ENCODE peak calls at places on chromosomes 5 and 9, in ten cellular contexts. I, N, O, Y, T, L, E, S, A and P are unnamed samples.

GRCh38 chr5:19987594-19988345 is at the start of gene CDH18:
- DNase-seq in S (peak; percentile 15), I (peak; percentile 13), T (no peak), Y (peak; percentile 59), O (peak; percentile 65), A (no peak), L (peak; percentile 38), N (no peak), E (no peak), P (no peak)

GRCh38 chr9:114004221-114004716 is 73.8 kb downstream of the AMBP start:
- DNase-seq in Y (peak; percentile 26), S (peak; percentile 53), T (peak; percentile 89), E (no peak), A (no peak), O (peak; percentile 77), I (peak; percentile 45), L (no peak), N (no peak), P (no peak)

GRCh38 chr9:108776920-108777650 is 78.7 kb downstream of the ACTL7B start:
- DNase-seq in T (no peak), S (no peak), E (no peak), O (no peak), A (no peak), N (no peak), Y (peak; percentile 70), L (peak; percentile 19), I (no peak), P (no peak)

GRCh38 chr9:136543830-136544548 is 1.9 kb downstream of the NOTCH1 start:
- DNase-seq in E (no peak), O (no peak), S (no peak), T (no peak), N (no peak), I (no peak), Y (no peak), A (no peak), L (no peak), P (no peak)

GRCh38 chr5:9197881-9198260 is 348.0 kb downstream of the SEMA5A start:
- DNase-seq in T (no peak), S (no peak), O (no peak), I (no peak), E (no peak), A (peak; percentile 29), Y (peak; percentile 18), L (peak; percentile 70), N (no peak), P (peak; percentile 58)

GRCh38 chr5:107930092-107930491 is 259.4 kb upstream of the EFNA5 start:
- DNase-seq in E (no peak), I (no peak), T (no peak), A (no peak), S (no peak), L (peak; percentile 28), Y (no peak), O (no peak), N (no peak), P (no peak)

GRCh38 chr9:87206064-87206661 is 258.9 kb upstream of the GAS1 start:
- DNase-seq in S (no peak), O (no peak), E (no peak), T (no peak), A (no peak), N (no peak), L (peak; percentile 85), Y (no peak), I (no peak), P (no peak)

GRCh38 chr5:134964359-134965270 is 3.1 kb upstream of the CATSPER3 start:
- DNase-seq in A (no peak), Y (no peak), E (no peak), O (no peak), I (no peak), N (no peak), T (no peak), L (no peak), S (no peak), P (no peak)

GRCh38 chr9:23081377-23081776 is 634.8 kb downstream of the DMRTA1 start:
- DNase-seq in N (no peak), Y (no peak), I (no peak), S (no peak), T (no peak), O (no peak), A (no peak), E (no peak), L (no peak), P (no peak)

GRCh38 chr5:1299961-1300360 is 5.1 kb upstream of the TERT start:
- DNase-seq in S (no peak), Y (no peak), A (no peak), O (peak; percentile 38), L (no peak), N (peak; percentile 18), I (no peak), T (no peak), E (no peak), P (no peak)

GRCh38 chr5:179023528-179024189 is at the start of gene ZNF879:
- DNase-seq in N (peak; percentile 97), I (peak; percentile 92), Y (peak; percentile 98), A (peak; percentile 87), L (peak; percentile 94), S (peak; percentile 93), E (peak; percentile 57), T (peak; percentile 95), O (peak; percentile 97), P (peak; percentile 62)

GRCh38 chr5:151023651-151024050 is 3.3 kb downstream of the GPX3 start:
- DNase-seq in S (peak; percentile 78), A (no peak), E (peak; percentile 62), Y (peak; percentile 76), T (peak; percentile 77), I (peak; percentile 91), N (no peak), O (peak; percentile 80), L (no peak), P (no peak)

GRCh38 chr5:36090033-36090432 is 23.4 kb upstream of the UGT3A2 start:
- DNase-seq in O (no peak), N (no peak), T (no peak), E (no peak), L (peak; percentile 17), I (no peak), Y (peak; percentile 32), A (peak; percentile 53), S (no peak), P (no peak)

GRCh38 chr9:129840024-129840423 is 4.8 kb downstream of the USP20 start:
- DNase-seq in N (no peak), S (no peak), L (no peak), A (no peak), O (no peak), I (no peak), T (no peak), E (no peak), Y (no peak), P (no peak)

GRCh38 chr5:161009194-161009593 is 157.2 kb upstream of the ATP10B start:
- DNase-seq in T (no peak), E (no peak), L (no peak), I (no peak), N (no peak), Y (no peak), S (no peak), O (no peak), A (no peak), P (no peak)
- TF ChIP-seq CTCF in T (no peak), E (no peak), L (no peak), I (no peak), N (no peak), Y (no peak), S (no peak), O (no peak), A (no peak), P (no peak)

DNA sequence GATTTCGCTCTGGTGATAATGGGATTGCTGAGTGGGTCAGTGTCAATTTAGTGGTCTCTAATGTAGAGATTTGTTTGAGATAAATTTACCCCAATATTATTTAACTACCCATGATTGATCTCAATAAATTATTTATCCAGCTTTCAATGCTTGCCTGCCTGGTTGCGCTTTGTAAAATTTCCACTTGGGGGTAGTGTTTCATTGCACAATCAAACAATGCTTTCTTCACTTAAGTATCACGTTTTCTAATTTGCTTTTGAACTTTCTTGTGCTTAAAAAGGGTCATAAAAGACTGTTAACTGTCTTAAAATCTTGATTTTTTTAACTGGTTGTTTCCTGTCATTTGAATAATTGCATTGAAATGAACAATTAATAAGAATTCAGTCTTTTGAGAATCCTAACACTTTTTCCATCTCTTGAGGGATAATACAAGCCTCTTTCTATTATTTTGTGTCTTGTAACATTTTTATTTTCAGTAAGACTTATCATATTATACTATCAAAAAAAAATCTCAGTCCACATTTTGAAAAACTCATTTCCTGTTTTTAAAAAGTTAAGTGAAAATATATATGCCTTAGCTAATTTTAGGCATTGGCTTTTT is 18.7 kb downstream of the HSD17B4 start:
- DNase-seq in L (peak; percentile 51), T (no peak), S (no peak), Y (peak; percentile 69), E (no peak), I (no peak), O (no peak), A (peak; percentile 51), N (no peak), P (peak; percentile 13)
- TF ChIP-seq CTCF in L (peak; percentile 72), T (peak; percentile 17), S (no peak), Y (peak; percentile 77), E (no peak), I (no peak), O (peak; percentile 21), A (peak; percentile 81), N (peak; percentile 69), P (peak; percentile 58)

GRCh38 chr5:146947181-146947941 is 68.8 kb upstream of the PPP2R2B start:
- DNase-seq in L (peak; percentile 4), O (no peak), N (no peak), I (no peak), E (no peak), S (no peak), T (no peak), Y (peak; percentile 12), A (peak; percentile 26), P (no peak)
- TF ChIP-seq CTCF in L (peak; percentile 39), O (no peak), N (no peak), I (no peak), E (peak; percentile 55), S (no peak), T (no peak), Y (peak; percentile 19), A (peak; percentile 58), P (no peak)

GRCh38 chr9:99905833-99906402 is 536 bp upstream of the STX17 start:
- DNase-seq in O (no peak), A (no peak), T (no peak), I (peak; percentile 43), Y (peak; percentile 9), E (no peak), S (no peak), L (peak; percentile 6), N (no peak), P (no peak)

GRCh38 chr9:99907208-99907532 is 716 bp downstream of the STX17 start:
- DNase-seq in N (no peak), T (no peak), L (no peak), E (no peak), Y (no peak), O (no peak), A (no peak), S (no peak), I (no peak), P (no peak)

GRCh38 chr9:99903393-99903792 is 3.1 kb upstream of the STX17 start:
- DNase-seq in S (no peak), I (no peak), N (no peak), L (no peak), Y (no peak), O (no peak), A (no peak), E (no peak), T (no peak), P (no peak)

GRCh38 chr9:99911600-99911999 is 5.1 kb downstream of the STX17 start:
- DNase-seq in A (no peak), N (no peak), L (no peak), S (no peak), E (no peak), T (no peak), Y (no peak), O (no peak), I (no peak), P (no peak)

GRCh38 chr9:99906403-99907207 is at the start of gene STX17:
- DNase-seq in N (peak; percentile 85), A (peak; percentile 77), E (no peak), I (peak; percentile 70), T (peak; percentile 77), Y (peak; percentile 74), O (peak; percentile 90), S (peak; percentile 47), L (peak; percentile 69), P (peak; percentile 93)
- TF ChIP-seq CTCF in N (no peak), A (no peak), E (no peak), I (no peak), T (no peak), Y (no peak), O (no peak), S (no peak), L (no peak), P (no peak)